ENCODE peak calls at places on chromosomes 1 and 21, in four cellular contexts. D, C, N and H are unnamed samples.

GRCh38 chr1:241499910-241500309 is 19.6 kb downstream of the FH start:
- DNase-seq in C (peak), N (no peak), D (peak), H (peak)

GRCh38 chr1:206000641-206001339 is 2.4 kb downstream of the RAB7B start:
- DNase-seq in D (peak), N (no peak), C (no peak), H (peak)

GRCh38 chr1:27508139-27508665 is 18.2 kb upstream of the WASF2 start:
- DNase-seq in D (peak), C (no peak), N (no peak), H (no peak)

GRCh38 chr21:33112151-33112550 is 42.2 kb downstream of the OLIG1 start:
- DNase-seq in D (no peak), C (no peak), N (no peak), H (no peak)

GRCh38 chr1:210151063-210151672 is 81.4 kb upstream of the SERTAD4 start:
- DNase-seq in D (no peak), N (no peak), C (no peak), H (no peak)

GRCh38 chr1:23475134-23475628 is 8.8 kb downstream of the ASAP3 start:
- DNase-seq in C (peak), N (no peak), D (peak), H (peak)

GRCh38 chr1:48916121-48917069 is 139.7 kb upstream of the BEND5 start:
- DNase-seq in N (no peak), C (peak), D (peak), H (peak)

GRCh38 chr21:45640888-45641479 is 2.5 kb upstream of the PCBP3 start:
- DNase-seq in C (no peak), D (no peak), N (peak), H (peak)

GRCh38 chr1:62407398-62408009 is 29.3 kb upstream of the USP1 start:
- DNase-seq in N (no peak), D (peak), C (peak), H (peak)

GRCh38 chr1:193115629-193116227 is 6.1 kb upstream of the CDC73 start:
- DNase-seq in N (no peak), C (peak), D (peak), H (peak)

GRCh38 chr1:84078108-84078823 is 65.8 kb upstream of the PRKACB start:
- DNase-seq in D (peak), N (no peak), C (peak), H (peak)

GRCh38 chr1:11680270-11681070 is 478 bp downstream of the MAD2L2 start:
- DNase-seq in C (peak), D (no peak), N (no peak), H (peak)

GRCh38 chr1:116771997-116772647 is 17.9 kb downstream of the CD2 start:
- DNase-seq in D (no peak), C (no peak), N (no peak), H (no peak)

GRCh38 chr1:4745560-4745959 is 91.2 kb downstream of the AJAP1 start:
- DNase-seq in C (no peak), N (no peak), D (peak), H (no peak)

GRCh38 chr1:15799004-15799867 is 8.2 kb downstream of the UQCRHL start:
- DNase-seq in N (no peak), C (peak), D (peak), H (peak)

GRCh38 chr1:10508511-10508951 is 33.8 kb downstream of the PEX14 start:
- DNase-seq in D (no peak), N (no peak), C (no peak), H (peak)

GRCh38 chr1:32256473-32257226 is 5.6 kb downstream of the LCK start:
- DNase-seq in D (no peak), N (no peak), C (no peak), H (no peak)

GRCh38 chr1:236348071-236348470 is 46.0 kb upstream of the EDARADD start:
- DNase-seq in C (no peak), N (no peak), D (no peak), H (no peak)

GRCh38 chr21:34968414-34969333 is 80.4 kb downstream of the RUNX1 start:
- DNase-seq in D (no peak), C (no peak), N (no peak), H (no peak)

GRCh38 chr1:156146006-156146748 is 7.2 kb upstream of the SEMA4A start:
- DNase-seq in C (peak), N (peak), D (peak), H (peak)

GRCh38 chr21:35273331-35273730 is 224.2 kb upstream of the RUNX1 start:
- DNase-seq in C (no peak), D (peak), N (no peak), H (no peak)

GRCh38 chr1:245129811-245130210 is 25.0 kb upstream of the KIF26B start:
- DNase-seq in N (no peak), D (no peak), C (no peak), H (peak)

GRCh38 chr1:31897534-31898100 is 40.6 kb downstream of the PTP4A2 start:
- DNase-seq in C (peak), N (no peak), D (no peak), H (no peak)

GRCh38 chr1:192952646-192953045 is 106.5 kb downstream of the UCHL5 start:
- DNase-seq in D (no peak), C (no peak), N (no peak), H (peak)

GRCh38 chr1:184696403-184696802 is 58.3 kb downstream of the EDEM3 start:
- DNase-seq in D (no peak), C (no peak), N (no peak), H (no peak)

GRCh38 chr21:41466024-41466820 is 40.2 kb downstream of the MX1 start:
- DNase-seq in D (no peak), C (no peak), N (no peak), H (no peak)

GRCh38 chr1:10867914-10868598 is 71.6 kb upstream of the CASZ1 start:
- DNase-seq in N (no peak), C (no peak), D (no peak), H (no peak)

GRCh38 chr1:53292690-53293089 is 35.2 kb downstream of the LRP8 start:
- DNase-seq in N (peak), C (no peak), D (no peak), H (no peak)

GRCh38 chr1:177794316-177794991 is 175.4 kb downstream of the SEC16B start:
- DNase-seq in D (no peak), N (no peak), C (no peak), H (no peak)

GRCh38 chr1:52867060-52867845 is 24.7 kb downstream of the ZYG11A start:
- DNase-seq in N (peak), C (no peak), D (no peak), H (peak)

GRCh38 chr1:181113061-181113695 is 24.7 kb downstream of the IER5 start:
- DNase-seq in D (peak), C (no peak), N (no peak), H (peak)

GRCh38 chr1:10896673-10897072 is 100.2 kb upstream of the CASZ1 start:
- DNase-seq in C (no peak), N (no peak), D (no peak), H (no peak)

GRCh38 chr1:111702504-111703050 is 36.6 kb downstream of the INKA2 start:
- DNase-seq in N (no peak), D (no peak), C (no peak), H (no peak)

GRCh38 chr21:41166947-41167346 is 1.0 kb upstream of the BACE2 start:
- DNase-seq in D (no peak), N (no peak), C (no peak), H (no peak)

GRCh38 chr1:53134961-53135734 is 7.3 kb downstream of the SLC1A7 start:
- DNase-seq in C (no peak), D (peak), N (no peak), H (peak)

GRCh38 chr21:40016667-40017066 is 149.4 kb downstream of the PCP4 start:
- DNase-seq in N (no peak), D (no peak), C (no peak), H (no peak)
- TF ChIP-seq FOS in N (no peak), D (no peak), C (no peak), H (no peak)

GRCh38 chr21:25734654-25735220 is at the start of the genes ATP5PF and GABPA:
- DNase-seq in C (peak), N (peak), D (peak), H (peak)

GRCh38 chr21:25732091-25732760 is 2.5 kb downstream of the ATP5PF start:
- DNase-seq in C (no peak), N (no peak), D (no peak), H (no peak)

GRCh38 chr21:25735221-25735894 is 586 bp downstream of the GABPA start:
- DNase-seq in D (peak), C (peak), N (no peak), H (peak)

GRCh38 chr21:25735895-25736597 is 1.3 kb downstream of the GABPA start:
- DNase-seq in N (no peak), C (peak), D (peak), H (peak)

GRCh38 chr21:25733859-25734653 is 648 bp downstream of the ATP5PF start:
- DNase-seq in D (peak), N (no peak), C (peak), H (peak)
- TF ChIP-seq FOS in D (no peak), N (no peak), C (no peak), H (no peak)

GRCh38 chr21:9008636-9009035 is 1512.7 kb upstream of the TPTE start:
- DNase-seq in D (no peak), C (peak), N (no peak), H (no peak)
- TF ChIP-seq FOS in D (no peak), C (no peak), N (no peak), H (no peak)

GRCh38 chr1:112992780-112993179 is 36.8 kb upstream of the SLC16A1 start:
- DNase-seq in N (no peak), D (no peak), C (no peak), H (no peak)
- TF ChIP-seq FOS in N (no peak), D (no peak), C (no peak), H (no peak)

GRCh38 chr1:75996196-75996595 is 64.0 kb upstream of the ASB17 start:
- DNase-seq in D (no peak), C (no peak), N (no peak), H (peak)
- TF ChIP-seq FOS in D (no peak), C (no peak), N (no peak), H (no peak)

GRCh38 chr1:234840843-234841242 is 230.9 kb upstream of the IRF2BP2 start:
- DNase-seq in D (peak), C (no peak), N (no peak), H (no peak)
- TF ChIP-seq FOS in D (no peak), C (no peak), N (no peak), H (no peak)

DNA sequence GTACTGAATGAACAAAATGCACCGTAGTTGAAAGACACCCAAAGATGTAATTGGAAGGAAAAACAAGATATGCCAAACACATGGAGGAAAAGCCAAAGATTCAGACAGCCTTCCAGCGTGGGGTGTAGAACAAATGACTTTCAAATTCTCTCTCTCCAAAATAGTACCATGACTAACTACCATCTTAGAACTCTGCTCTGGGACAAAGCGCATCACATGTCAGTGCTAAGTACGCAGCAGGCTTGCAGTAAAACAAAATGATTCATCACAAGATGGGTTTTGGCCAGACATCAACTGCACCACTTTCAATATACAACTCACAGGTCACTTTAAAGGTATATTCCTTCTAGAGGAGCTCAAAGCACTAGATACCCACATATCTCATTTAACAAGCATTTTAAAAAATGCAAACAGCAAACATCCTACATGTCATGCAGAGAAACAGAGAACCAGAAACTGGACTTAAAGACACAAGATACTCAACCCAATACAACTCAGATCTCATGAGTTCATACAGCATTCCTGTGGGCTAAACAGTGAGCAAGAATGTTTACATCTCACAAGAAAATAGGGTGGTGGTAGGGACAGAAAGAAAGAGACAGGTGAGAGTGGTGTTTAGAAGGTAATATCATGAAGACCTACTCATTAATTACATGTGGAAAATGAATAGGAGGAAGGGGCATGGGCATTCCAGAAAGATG is 75.7 kb downstream of the BCAR3 start:
- DNase-seq in N (no peak), D (no peak), C (peak), H (peak)
- TF ChIP-seq FOS in N (no peak), D (no peak), C (peak), H (peak)

DNA sequence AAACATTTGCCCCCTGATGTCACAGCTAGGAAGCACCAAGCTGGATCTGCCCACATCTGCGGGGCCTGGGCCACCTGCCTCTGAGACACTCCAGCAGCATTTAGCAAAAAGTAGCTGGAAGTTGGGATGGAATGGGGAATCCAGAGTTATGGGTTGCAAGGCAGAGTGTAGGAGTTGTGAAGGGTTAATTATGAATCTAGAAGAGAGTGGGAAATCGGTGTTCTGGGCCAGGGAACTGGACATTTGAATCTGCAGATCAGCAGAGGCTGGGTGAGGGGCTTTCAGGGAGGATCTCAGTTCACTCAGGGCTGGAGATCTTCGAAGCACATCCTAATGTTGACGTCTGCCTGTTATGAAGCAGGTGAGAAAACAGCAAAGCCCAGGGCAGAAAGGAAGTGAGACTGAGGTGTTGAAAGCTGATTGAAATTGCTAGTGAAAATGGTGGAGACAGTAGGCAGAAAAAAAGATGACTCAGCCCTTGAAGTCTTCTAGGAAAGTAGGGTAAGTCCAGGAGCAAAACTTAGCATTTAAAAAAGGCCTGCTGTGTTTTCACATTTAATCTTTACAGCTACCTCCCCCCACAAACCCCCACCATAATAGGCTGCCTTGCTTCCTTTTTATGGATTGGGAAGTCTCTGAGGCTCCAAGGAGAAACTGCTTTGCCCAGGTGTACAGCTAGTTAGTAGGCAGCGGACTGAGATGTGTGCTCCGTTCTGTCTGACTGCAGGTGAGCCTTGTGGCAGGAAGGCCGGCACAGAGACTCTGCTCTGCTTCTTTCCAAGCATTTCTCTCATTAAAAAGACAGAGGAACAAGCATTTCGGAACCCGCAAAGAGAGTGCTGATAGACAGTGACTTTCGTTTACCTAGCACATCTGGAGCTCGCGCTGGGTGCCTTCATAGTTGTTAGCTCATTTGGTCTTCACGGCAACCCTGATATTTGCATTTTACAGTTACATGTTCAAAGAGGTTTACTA is 7.2 kb downstream of the VANGL1 start:
- DNase-seq in D (peak), C (peak), N (peak), H (no peak)
- TF ChIP-seq FOS in D (no peak), C (no peak), N (no peak), H (no peak)

GRCh38 chr1:232186936-232187335 is 443.0 kb downstream of the SIPA1L2 start:
- DNase-seq in D (no peak), C (no peak), N (no peak), H (no peak)
- TF ChIP-seq FOS in D (no peak), C (no peak), N (no peak), H (no peak)